ENCODE peak calls at places on chromosomes 5 and 9, in five cellular contexts. E is H1, K is HepG2, T is HEK293T, O is GM12878. U is an unnamed sample.
A peak's percentile ranks its signal among the peaks of the same experiment; 100 is the strongest.

GRCh38 chr9:121557581-121558422 is 58.2 kb upstream of the GGTA1 start:
- DNase-seq in T (peak; percentile 41), E (no peak), K (no peak), O (peak; percentile 25), U (peak; percentile 55)

GRCh38 chr5:51371052-51371451 is 12.2 kb upstream of the ISL1 start:
- DNase-seq in T (no peak), E (no peak), K (no peak), O (no peak), U (no peak)

GRCh38 chr9:129436751-129437625 is 183.9 kb downstream of the C9orf50 start:
- DNase-seq in T (peak; percentile 53), E (no peak), K (no peak), O (no peak), U (no peak)

GRCh38 chr9:71819115-71819739 is 50.9 kb upstream of the CEMIP2 start:
- DNase-seq in K (peak; percentile 16), O (no peak), E (no peak), T (peak; percentile 23), U (no peak)

GRCh38 chr5:132269635-132270344 is 12.3 kb downstream of the PDLIM4 start:
- DNase-seq in K (no peak), O (no peak), E (peak; percentile 32), T (no peak), U (no peak)

GRCh38 chr9:19551124-19551929 is 142.5 kb downstream of the ACER2 start:
- DNase-seq in T (peak; percentile 61), E (peak; percentile 51), O (peak; percentile 7), K (peak; percentile 27), U (peak; percentile 25)

GRCh38 chr9:27622688-27623340 is 49.5 kb upstream of the C9orf72 start:
- DNase-seq in K (no peak), T (no peak), E (no peak), O (no peak), U (no peak)

GRCh38 chr5:24765219-24765618 is 120.4 kb upstream of the CDH10 start:
- DNase-seq in K (no peak), O (no peak), E (no peak), T (no peak), U (no peak)

GRCh38 chr5:140338336-140338735 is 8.1 kb downstream of the HBEGF start:
- DNase-seq in K (no peak), O (no peak), T (no peak), E (no peak), U (no peak)

GRCh38 chr5:38633505-38633904 is 77.1 kb upstream of the LIFR start:
- DNase-seq in E (no peak), O (no peak), K (no peak), T (no peak), U (no peak)

GRCh38 chr9:30758726-30759446 is 1625.6 kb upstream of the ACO1 start:
- DNase-seq in O (no peak), E (no peak), K (no peak), T (no peak), U (no peak)

GRCh38 chr9:18490591-18491370 is 16.8 kb downstream of the ADAMTSL1 start:
- DNase-seq in O (no peak), E (no peak), T (no peak), K (no peak), U (no peak)

GRCh38 chr9:69637193-69637592 is 35.0 kb downstream of the APBA1 start:
- DNase-seq in E (no peak), T (no peak), O (no peak), K (no peak), U (no peak)

GRCh38 chr5:178525906-178526732 is 64.1 kb downstream of the COL23A1 start:
- DNase-seq in K (no peak), O (no peak), E (no peak), T (no peak), U (no peak)

GRCh38 chr9:6488395-6488794 is 75.4 kb downstream of the UHRF2 start:
- DNase-seq in E (no peak), T (no peak), K (no peak), O (no peak), U (peak; percentile 16)

GRCh38 chr9:87322840-87323635 is 174.6 kb upstream of the DAPK1 start:
- DNase-seq in K (no peak), O (no peak), T (no peak), E (no peak), U (no peak)

GRCh38 chr9:112705773-112706427 is 12.0 kb downstream of the INIP start:
- DNase-seq in E (no peak), T (peak; percentile 44), O (no peak), K (peak; percentile 40), U (peak; percentile 22)

GRCh38 chr9:116860509-116861120 is 173.5 kb downstream of the TRIM32 start:
- DNase-seq in T (peak; percentile 71), O (no peak), E (peak; percentile 88), K (peak; percentile 49), U (peak; percentile 88)

GRCh38 chr9:95399261-95399660 is 81.8 kb upstream of the FANCC start:
- DNase-seq in T (no peak), K (no peak), O (no peak), E (no peak), U (no peak)

GRCh38 chr5:5979362-5979760 is 399.0 kb downstream of the MED10 start:
- DNase-seq in O (no peak), T (no peak), K (no peak), E (no peak), U (peak; percentile 15)

GRCh38 chr5:96157077-96157780 is 195.6 kb upstream of the ELL2 start:
- DNase-seq in K (no peak), O (no peak), T (no peak), E (no peak), U (no peak)

GRCh38 chr9:117063721-117064471 is 351.0 kb downstream of the ASTN2 start:
- DNase-seq in E (no peak), K (no peak), T (no peak), O (no peak), U (no peak)

GRCh38 chr9:19994296-19994695 is 205.5 kb upstream of the SLC24A2 start:
- DNase-seq in E (no peak), K (no peak), O (no peak), T (no peak), U (no peak)

GRCh38 chr5:110770286-110770685 is 31.5 kb downstream of the SLC25A46 start:
- DNase-seq in T (no peak), E (no peak), O (no peak), K (no peak), U (no peak)

GRCh38 chr5:125829349-125829748 is 593.9 kb upstream of the GRAMD2B start:
- DNase-seq in T (no peak), K (no peak), E (no peak), O (no peak), U (no peak)

GRCh38 chr9:81116340-81117207 is 572.8 kb downstream of the TLE1 start:
- DNase-seq in K (no peak), T (peak; percentile 18), O (no peak), E (no peak), U (no peak)

GRCh38 chr9:90894956-90895687 is 93.5 kb downstream of the SYK start:
- DNase-seq in K (peak; percentile 10), E (no peak), T (peak; percentile 53), O (no peak), U (no peak)

GRCh38 chr9:127976498-127976897 is 4.3 kb downstream of the EEIG1 start:
- DNase-seq in T (no peak), E (no peak), O (no peak), K (no peak), U (no peak)

GRCh38 chr5:133401731-133402347 is 210.5 kb downstream of the FSTL4 start:
- DNase-seq in O (no peak), T (no peak), K (no peak), E (peak; percentile 32), U (no peak)

GRCh38 chr5:133403741-133404364 is 208.5 kb downstream of the FSTL4 start:
- DNase-seq in E (peak; percentile 6), T (no peak), O (no peak), K (no peak), U (no peak)

GRCh38 chr5:133400831-133401351 is 211.4 kb downstream of the FSTL4 start:
- DNase-seq in O (no peak), E (peak; percentile 50), T (no peak), K (no peak), U (no peak)

GRCh38 chr5:133404724-133405123 is 207.6 kb downstream of the FSTL4 start:
- DNase-seq in T (no peak), O (no peak), E (peak; percentile 49), K (no peak), U (no peak)

GRCh38 chr5:133402781-133403180 is 209.6 kb downstream of the FSTL4 start:
- DNase-seq in K (no peak), E (no peak), T (no peak), O (no peak), U (no peak)
- TF ChIP-seq SUZ12 in K (no peak), E (no peak), T (no peak), O (no peak), U (no peak)

GRCh38 chr5:144333336-144333920 is 162.8 kb downstream of the KCTD16 start:
- DNase-seq in K (no peak), T (no peak), E (no peak), O (peak; percentile 11), U (no peak)

GRCh38 chr5:144328980-144329379 is 158.3 kb downstream of the KCTD16 start:
- DNase-seq in K (no peak), O (no peak), T (no peak), E (no peak), U (no peak)

GRCh38 chr5:144328505-144328904 is 157.8 kb downstream of the KCTD16 start:
- DNase-seq in K (no peak), O (no peak), T (no peak), E (no peak), U (no peak)

GRCh38 chr5:144332265-144332664 is 161.6 kb downstream of the KCTD16 start:
- DNase-seq in E (no peak), O (no peak), K (no peak), T (no peak), U (peak; percentile 9)

DNA sequence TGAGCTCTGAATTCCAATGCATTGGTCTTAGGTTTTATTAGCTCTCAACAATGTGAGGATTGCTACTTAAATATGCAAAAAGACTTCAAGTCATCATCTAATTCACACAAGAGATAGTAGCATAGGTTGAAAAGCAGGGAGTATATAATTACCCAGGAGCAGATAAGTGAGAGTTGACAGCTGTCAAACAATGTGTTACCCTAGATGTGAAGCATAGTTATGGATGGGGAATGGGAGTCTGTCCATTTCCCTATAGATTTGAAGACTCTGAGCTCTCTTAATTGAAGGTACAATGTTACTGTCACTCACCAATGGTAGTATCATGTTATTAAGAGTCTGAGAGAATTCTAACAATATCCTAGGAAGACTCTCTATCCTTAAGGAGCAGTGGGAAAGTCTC is 160.7 kb downstream of the KCTD16 start:
- DNase-seq in E (no peak), O (no peak), T (no peak), K (no peak), U (no peak)
- TF ChIP-seq SUZ12 in E (no peak), O (no peak), T (no peak), K (no peak), U (no peak)

GRCh38 chr9:16615451-16615850 is 255.0 kb downstream of the BNC2 start:
- DNase-seq in O (no peak), T (no peak), E (no peak), K (no peak), U (no peak)
- TF ChIP-seq SUZ12 in O (no peak), T (no peak), E (no peak), K (no peak), U (no peak)

DNA sequence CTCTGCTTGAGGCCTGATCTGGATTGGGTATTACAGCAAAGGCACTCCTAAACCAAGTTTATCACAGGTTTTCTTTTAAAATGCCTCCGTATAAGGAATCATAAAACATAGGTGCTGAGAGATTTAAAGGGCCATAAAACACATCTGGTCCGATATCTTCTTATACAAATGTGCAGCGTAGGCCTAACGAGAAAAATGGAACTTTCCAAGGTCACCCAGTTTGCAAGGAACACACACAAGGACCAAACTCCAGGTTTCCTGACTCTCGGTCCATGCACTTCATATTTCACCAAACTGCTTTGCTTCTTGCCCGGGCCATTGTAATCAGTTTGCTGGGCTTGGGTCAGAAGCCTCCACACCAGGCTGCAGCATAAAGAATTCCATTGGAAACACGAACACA is 22.1 kb downstream of the SH3RF2 start:
- DNase-seq in E (no peak), K (no peak), O (no peak), T (no peak), U (no peak)
- TF ChIP-seq SUZ12 in E (no peak), K (no peak), O (no peak), T (no peak), U (no peak)

U was measured in NT2/D1.